ENCODE peak calls at places on chromosomes 1 and 21, in eight cellular contexts. E is NCI-H2029 treated with DMSO at 0.1 percent for 48 hours, N is endothelial cell, X is H9, D is colonic mucosa, S is fibroblast of pulmonary artery, V is NCI-H2081, G is T-helper 1 cell. Q is an unnamed sample.

GRCh38 chr21:42252778-42253340 is 33.9 kb downstream of the ABCG1 start:
- DNase-seq in E (no peak), N (no peak), X (no peak), D (no peak), S (no peak), V (no peak), G (no peak), Q (peak)

GRCh38 chr21:38229260-38229877 is 27.4 kb upstream of the KCNJ15 start:
- DNase-seq in E (no peak), N (no peak), X (no peak), D (peak), S (peak), V (no peak), G (no peak), Q (no peak)

GRCh38 chr1:100353073-100353801 is 931 bp downstream of the CDC14A start:
- DNase-seq in E (no peak), N (peak), X (no peak), D (peak), S (no peak), V (no peak), G (peak), Q (peak)

GRCh38 chr1:76279387-76279748 is 204.8 kb downstream of the ST6GALNAC3 start:
- DNase-seq in E (no peak), N (no peak), X (no peak), D (no peak), S (no peak), V (no peak), G (no peak), Q (no peak)

GRCh38 chr1:56095924-56096655 is 483.3 kb downstream of the PLPP3 start:
- DNase-seq in E (no peak), N (no peak), X (no peak), D (no peak), S (peak), V (no peak), G (no peak), Q (peak)

GRCh38 chr1:216221260-216221700 is 202.0 kb downstream of the USH2A start:
- DNase-seq in E (peak), N (peak), X (peak), D (peak), S (peak), V (peak), G (peak), Q (peak)

GRCh38 chr1:152899027-152899426 is 9.3 kb upstream of the IVL start:
- DNase-seq in E (no peak), N (no peak), X (no peak), D (no peak), S (no peak), V (no peak), G (no peak), Q (no peak)

GRCh38 chr1:80021891-80022290 is 1015.4 kb upstream of the ADGRL4 start:
- DNase-seq in E (no peak), N (no peak), X (no peak), D (no peak), S (no peak), V (no peak), G (no peak), Q (no peak)

GRCh38 chr1:146012703-146013565 is 8.6 kb downstream of the HJV start:
- DNase-seq in E (peak), N (peak), X (no peak), D (peak), S (peak), V (peak), G (peak), Q (peak)

GRCh38 chr1:100895540-100896480 is at the start of gene SLC30A7:
- DNase-seq in E (peak), N (peak), X (peak), D (peak), S (peak), V (peak), G (peak), Q (peak)

GRCh38 chr1:100430368-100430767 is 78.1 kb downstream of the CDC14A start:
- DNase-seq in E (no peak), N (no peak), X (no peak), D (no peak), S (no peak), V (no peak), G (no peak), Q (no peak)

GRCh38 chr1:8169364-8170058 is 143.4 kb upstream of the ERRFI1 start:
- DNase-seq in E (peak), N (no peak), X (no peak), D (peak), S (peak), V (peak), G (peak), Q (peak)

Q was measured in body of pancreas.